ENCODE peak calls at places on chromosomes 1 and 21, in five cellular contexts. One of them, this sample, is unnamed.

GRCh38 chr1:25166847-25167246 is 65.5 kb downstream of the SYF2 start:
- DNase-seq in epithelial cell of esophagus: no peak
- DNase-seq in AG04450: no peak
- DNase-seq in foreskin fibroblast: no peak
- DNase-seq in substantia nigra: no peak
- DNase-seq in this sample: no peak

GRCh38 chr21:45556645-45557601 is 14.7 kb upstream of the SLC19A1 start:
- DNase-seq in epithelial cell of esophagus: peak
- DNase-seq in AG04450: no peak
- DNase-seq in foreskin fibroblast: no peak
- DNase-seq in substantia nigra: no peak
- DNase-seq in this sample: no peak

GRCh38 chr1:174074757-174075156 is 52.6 kb upstream of the RC3H1 start:
- DNase-seq in epithelial cell of esophagus: peak
- DNase-seq in AG04450: peak
- DNase-seq in foreskin fibroblast: peak
- DNase-seq in substantia nigra: no peak
- DNase-seq in this sample: no peak

GRCh38 chr1:33328817-33329216 is 7.9 kb upstream of the A3GALT2 start:
- DNase-seq in epithelial cell of esophagus: no peak
- DNase-seq in AG04450: no peak
- DNase-seq in foreskin fibroblast: no peak
- DNase-seq in substantia nigra: no peak
- DNase-seq in this sample: no peak

GRCh38 chr1:206575165-206575893 is 36.9 kb downstream of the EIF2D start:
- DNase-seq in epithelial cell of esophagus: peak
- DNase-seq in AG04450: peak
- DNase-seq in foreskin fibroblast: peak
- DNase-seq in substantia nigra: no peak
- DNase-seq in this sample: no peak

GRCh38 chr1:56284933-56285332 is 294.4 kb downstream of the PLPP3 start:
- DNase-seq in epithelial cell of esophagus: no peak
- DNase-seq in AG04450: peak
- DNase-seq in foreskin fibroblast: no peak
- DNase-seq in substantia nigra: no peak
- DNase-seq in this sample: no peak

GRCh38 chr1:234871710-234872262 is 256.9 kb downstream of the TOMM20 start:
- DNase-seq in epithelial cell of esophagus: peak
- DNase-seq in AG04450: no peak
- DNase-seq in foreskin fibroblast: no peak
- DNase-seq in substantia nigra: no peak
- DNase-seq in this sample: no peak

GRCh38 chr1:52554756-52555155 is 1.9 kb upstream of the TUT4 start:
- DNase-seq in epithelial cell of esophagus: peak
- DNase-seq in AG04450: no peak
- DNase-seq in foreskin fibroblast: peak
- DNase-seq in substantia nigra: no peak
- DNase-seq in this sample: no peak

GRCh38 chr1:154807048-154807591 is 63.0 kb downstream of the KCNN3 start:
- DNase-seq in epithelial cell of esophagus: no peak
- DNase-seq in AG04450: no peak
- DNase-seq in foreskin fibroblast: no peak
- DNase-seq in substantia nigra: no peak
- DNase-seq in this sample: no peak

GRCh38 chr1:3656450-3657095 is 4.3 kb downstream of the TP73 start:
- DNase-seq in epithelial cell of esophagus: no peak
- DNase-seq in AG04450: no peak
- DNase-seq in foreskin fibroblast: no peak
- DNase-seq in substantia nigra: no peak
- DNase-seq in this sample: no peak

GRCh38 chr1:156140879-156141707 is 12.3 kb upstream of the SEMA4A start:
- DNase-seq in epithelial cell of esophagus: no peak
- DNase-seq in AG04450: no peak
- DNase-seq in foreskin fibroblast: peak
- DNase-seq in substantia nigra: peak
- DNase-seq in this sample: no peak

GRCh38 chr1:247431643-247432042 is 15.7 kb downstream of the NLRP3 start:
- DNase-seq in epithelial cell of esophagus: no peak
- DNase-seq in AG04450: no peak
- DNase-seq in foreskin fibroblast: no peak
- DNase-seq in substantia nigra: no peak
- DNase-seq in this sample: no peak

GRCh38 chr1:54442185-54442584 is 36.0 kb upstream of the SSBP3 start:
- DNase-seq in epithelial cell of esophagus: no peak
- DNase-seq in AG04450: no peak
- DNase-seq in foreskin fibroblast: no peak
- DNase-seq in substantia nigra: no peak
- DNase-seq in this sample: no peak

GRCh38 chr1:153962088-153963029 is 978 bp downstream of the SLC39A1 start:
- DNase-seq in epithelial cell of esophagus: peak
- DNase-seq in AG04450: no peak
- DNase-seq in foreskin fibroblast: peak
- DNase-seq in substantia nigra: no peak
- DNase-seq in this sample: no peak

GRCh38 chr1:106756752-106757151 is 299.7 kb upstream of the PRMT6 start:
- DNase-seq in epithelial cell of esophagus: no peak
- DNase-seq in AG04450: no peak
- DNase-seq in foreskin fibroblast: no peak
- DNase-seq in substantia nigra: no peak
- DNase-seq in this sample: no peak

GRCh38 chr1:11098931-11099309 is 749 bp downstream of the EXOSC10 start:
- DNase-seq in epithelial cell of esophagus: no peak
- DNase-seq in AG04450: no peak
- DNase-seq in foreskin fibroblast: no peak
- DNase-seq in substantia nigra: no peak
- DNase-seq in this sample: no peak

GRCh38 chr1:76620371-76620770 is 246.9 kb upstream of the ST6GALNAC5 start:
- DNase-seq in epithelial cell of esophagus: no peak
- DNase-seq in AG04450: no peak
- DNase-seq in foreskin fibroblast: no peak
- DNase-seq in substantia nigra: no peak
- DNase-seq in this sample: no peak

GRCh38 chr1:201594575-201595245 is 55.8 kb downstream of the NAV1 start:
- DNase-seq in epithelial cell of esophagus: peak
- DNase-seq in AG04450: no peak
- DNase-seq in foreskin fibroblast: no peak
- DNase-seq in substantia nigra: no peak
- DNase-seq in this sample: no peak

GRCh38 chr1:240099329-240099728 is 7.6 kb downstream of the FMN2 start:
- DNase-seq in epithelial cell of esophagus: no peak
- DNase-seq in AG04450: no peak
- DNase-seq in foreskin fibroblast: no peak
- DNase-seq in substantia nigra: no peak
- DNase-seq in this sample: no peak

GRCh38 chr1:77234943-77235342 is 15.7 kb upstream of the PIGK start:
- DNase-seq in epithelial cell of esophagus: no peak
- DNase-seq in AG04450: no peak
- DNase-seq in foreskin fibroblast: no peak
- DNase-seq in substantia nigra: no peak
- DNase-seq in this sample: no peak

This sample was measured in occipital lobe.